ENCODE peak calls at places on chromosomes 5 and 9, in four cellular contexts. B is neural crest cell, L is omental fat pad, M is IMR-90. R is an unnamed sample.

GRCh38 chr9:111039203-111039907 is 1.1 kb upstream of the LPAR1 start:
- DNase-seq in B (no peak), M (no peak), L (no peak), R (no peak)

GRCh38 chr9:16321461-16322119 is 548.9 kb downstream of the BNC2 start:
- DNase-seq in B (peak; percentile 31), L (no peak), M (peak; percentile 61), R (peak; percentile 66)

GRCh38 chr9:19229725-19230355 is 653 bp upstream of the DENND4C start:
- DNase-seq in M (no peak), B (peak; percentile 80), L (peak; percentile 39), R (peak; percentile 37)

GRCh38 chr5:96579711-96580110 is 82.5 kb upstream of the CAST start:
- DNase-seq in M (no peak), B (no peak), L (no peak), R (no peak)

GRCh38 chr5:25448190-25448621 is 803.4 kb upstream of the CDH10 start:
- DNase-seq in M (no peak), B (no peak), L (no peak), R (no peak)

GRCh38 chr5:24163091-24163490 is 481.7 kb downstream of the CDH10 start:
- DNase-seq in L (no peak), M (no peak), B (no peak), R (no peak)

GRCh38 chr9:75152416-75152815 is 64.1 kb downstream of the OSTF1 start:
- DNase-seq in M (peak; percentile 57), B (no peak), L (no peak), R (no peak)

GRCh38 chr9:75197521-75197920 is 109.2 kb downstream of the OSTF1 start:
- DNase-seq in M (no peak), B (no peak), L (no peak), R (no peak)

GRCh38 chr5:178588769-178589168 is 1.4 kb downstream of the COL23A1 start:
- DNase-seq in B (no peak), L (no peak), M (no peak), R (no peak)

GRCh38 chr5:73303139-73304079 is 130.4 kb downstream of the TMEM174 start:
- DNase-seq in L (no peak), M (no peak), B (no peak), R (no peak)
- TF ChIP-seq CTCF in L (no peak), M (no peak), B (peak; percentile 53), R (no peak)

GRCh38 chr5:139079969-139080368 is 118.2 kb downstream of the SIL1 start:
- DNase-seq in B (no peak), M (no peak), L (no peak), R (no peak)

GRCh38 chr5:139075066-139076050 is 122.8 kb downstream of the SIL1 start:
- DNase-seq in L (no peak), M (no peak), B (no peak), R (peak; percentile 40)

GRCh38 chr5:139076117-139076516 is 122.1 kb downstream of the SIL1 start:
- DNase-seq in M (no peak), B (no peak), L (no peak), R (no peak)

GRCh38 chr5:139077899-139078298 is 120.3 kb downstream of the SIL1 start:
- DNase-seq in L (no peak), M (no peak), B (no peak), R (no peak)

GRCh38 chr5:139078345-139078744 is 119.8 kb downstream of the SIL1 start:
- DNase-seq in B (no peak), L (no peak), M (no peak), R (no peak)
- TF ChIP-seq CTCF in B (no peak), L (no peak), M (no peak), R (no peak)

GRCh38 chr9:128159073-128159783 is 837 bp upstream of the BBLN start:
- DNase-seq in M (no peak), L (no peak), B (no peak), R (no peak)
- TF ChIP-seq CTCF in M (no peak), L (no peak), B (no peak), R (no peak)

GRCh38 chr5:172906436-172906835 is 52.8 kb upstream of the RPL26L1 start:
- DNase-seq in M (peak; percentile 80), B (no peak), L (no peak), R (peak; percentile 83)
- TF ChIP-seq CTCF in M (no peak), B (no peak), L (no peak), R (no peak)

DNA sequence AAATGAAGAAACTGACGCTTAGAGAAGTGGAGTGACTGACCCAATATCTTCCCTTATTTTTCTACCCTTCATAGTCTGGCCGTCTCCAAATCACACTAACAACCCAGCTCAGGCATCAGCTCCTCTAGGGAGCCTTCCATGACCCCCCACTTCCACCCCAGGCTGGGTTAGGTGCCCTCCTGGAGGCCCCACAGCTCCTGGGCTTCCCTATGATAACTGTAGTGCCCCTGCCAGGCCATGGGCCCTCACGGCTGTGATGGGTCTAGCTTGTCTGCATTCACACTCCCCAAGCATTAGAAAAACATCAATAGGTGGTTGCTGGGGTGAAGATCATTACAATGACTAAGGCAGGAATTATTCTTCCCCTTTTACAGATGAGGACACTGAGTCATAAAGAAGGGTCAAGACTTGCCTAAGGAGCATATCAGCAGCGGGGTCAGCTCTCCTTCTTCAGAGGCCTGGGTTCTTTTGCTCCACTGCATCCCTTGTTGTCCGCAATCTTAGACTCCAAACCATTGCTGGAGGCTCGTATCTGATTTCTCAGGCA is 7.3 kb downstream of the CORO2A start:
- DNase-seq in M (no peak), L (no peak), B (no peak), R (no peak)
- TF ChIP-seq CTCF in M (no peak), L (no peak), B (no peak), R (no peak)

R was measured in fibroblast of the aortic adventitia.